ENCODE peak calls at places on chromosome 20, in five cellular contexts. G, U, P, T and L are unnamed samples.
A peak's percentile ranks its signal among the peaks of the same experiment; 100 is the strongest.

GRCh38 chr20:50595988-50596693 is 86.0 kb downstream of the PTPN1 start:
- DNase-seq in G (peak; percentile 40), U (no peak), T (peak; percentile 83), P (no peak), L (no peak)

GRCh38 chr20:63177785-63178444 is 38.0 kb downstream of the YTHDF1 start:
- DNase-seq in P (no peak), U (no peak), G (no peak), T (peak; percentile 82), L (no peak)

GRCh38 chr20:17646901-17647301 is 35.1 kb downstream of the RRBP1 start:
- DNase-seq in P (no peak), T (peak; percentile 56), G (no peak), U (no peak), L (no peak)

GRCh38 chr20:38023181-38024085 is 9.8 kb downstream of the TTI1 start:
- DNase-seq in G (peak; percentile 79), U (no peak), T (peak; percentile 72), P (no peak), L (no peak)

GRCh38 chr20:59164681-59165388 is 1.2 kb downstream of the ZNF831 start:
- DNase-seq in U (no peak), T (no peak), G (no peak), P (no peak), L (no peak)

GRCh38 chr20:17273711-17274110 is 46.9 kb downstream of the PCSK2 start:
- DNase-seq in U (no peak), P (no peak), G (no peak), T (no peak), L (no peak)

GRCh38 chr20:4688342-4688741 is 33.4 kb upstream of the PRND start:
- DNase-seq in U (no peak), G (no peak), T (no peak), P (no peak), L (no peak)

GRCh38 chr20:10023911-10024310 is 10.9 kb upstream of the ANKEF1 start:
- DNase-seq in U (no peak), T (no peak), G (peak; percentile 3), P (no peak), L (no peak)

GRCh38 chr20:59777321-59777705 is 156.1 kb downstream of the SYCP2 start:
- DNase-seq in T (no peak), U (no peak), G (no peak), P (no peak), L (no peak)

GRCh38 chr20:11814276-11814675 is 103.4 kb upstream of the BTBD3 start:
- DNase-seq in P (no peak), U (no peak), G (peak; percentile 95), T (peak; percentile 58), L (no peak)

GRCh38 chr20:63351811-63352591 is 9.1 kb downstream of the CHRNA4 start:
- DNase-seq in P (no peak), G (no peak), U (no peak), T (peak; percentile 85), L (no peak)

GRCh38 chr20:63156221-63156671 is 59.7 kb downstream of the YTHDF1 start:
- DNase-seq in T (peak; percentile 71), G (no peak), U (no peak), P (no peak), L (no peak)

GRCh38 chr20:59785118-59785959 is 148.1 kb downstream of the SYCP2 start:
- DNase-seq in U (no peak), G (no peak), P (no peak), T (no peak), L (no peak)

GRCh38 chr20:53786445-53787267 is 193.0 kb upstream of the ZNF217 start:
- DNase-seq in G (no peak), U (peak; percentile 35), P (no peak), T (no peak), L (no peak)

GRCh38 chr20:58179432-58180099 is 48.9 kb downstream of the ANKRD60 start:
- DNase-seq in P (peak; percentile 49), T (peak; percentile 94), U (no peak), G (peak; percentile 11), L (peak; percentile 85)

GRCh38 chr20:10658876-10659632 is 14.7 kb downstream of the JAG1 start:
- DNase-seq in T (no peak), G (peak; percentile 54), P (no peak), U (no peak), L (no peak)

GRCh38 chr20:23387118-23387443 is 25.1 kb downstream of the GZF1 start:
- DNase-seq in T (no peak), U (no peak), G (no peak), P (no peak), L (no peak)

GRCh38 chr20:54477134-54477533 is 1.7 kb downstream of the DOK5 start:
- DNase-seq in U (no peak), G (no peak), T (no peak), P (no peak), L (no peak)

GRCh38 chr20:36121981-36122930 is 32.3 kb upstream of the EPB41L1 start:
- DNase-seq in U (peak; percentile 74), T (no peak), P (no peak), G (no peak), L (peak; percentile 37)

GRCh38 chr20:50126662-50127061 is 13.7 kb upstream of the UBE2V1 start:
- DNase-seq in U (no peak), T (no peak), P (no peak), G (no peak), L (no peak)

GRCh38 chr20:29878281-29878741 is 1379.2 kb upstream of the DEFB115 start:
- DNase-seq in T (peak; percentile 63), G (no peak), P (no peak), U (no peak), L (no peak)

GRCh38 chr20:15616626-15617025 is 956.6 kb downstream of the KIF16B start:
- DNase-seq in G (no peak), T (peak; percentile 83), U (no peak), P (no peak), L (no peak)

GRCh38 chr20:62549499-62550086 is 73.8 kb upstream of the GATA5 start:
- DNase-seq in G (no peak), U (no peak), P (no peak), T (no peak), L (no peak)

GRCh38 chr20:53736122-53736756 is 142.6 kb upstream of the ZNF217 start:
- DNase-seq in P (no peak), G (peak; percentile 67), U (no peak), T (no peak), L (no peak)

GRCh38 chr20:54054516-54054915 is 15.9 kb downstream of the BCAS1 start:
- DNase-seq in G (no peak), U (no peak), P (peak; percentile 62), T (no peak), L (no peak)

GRCh38 chr20:62117658-62118057 is 4.6 kb upstream of the LSM14B start:
- DNase-seq in U (no peak), T (peak; percentile 66), G (no peak), P (peak; percentile 66), L (no peak)

GRCh38 chr20:12056836-12057235 is 139.1 kb downstream of the BTBD3 start:
- DNase-seq in P (no peak), T (no peak), U (no peak), G (peak; percentile 33), L (no peak)

GRCh38 chr20:53660078-53660909 is 66.7 kb upstream of the ZNF217 start:
- DNase-seq in P (peak; percentile 44), G (no peak), T (peak; percentile 84), U (no peak), L (no peak)

GRCh38 chr20:57188576-57189079 is 77.8 kb downstream of the BMP7 start:
- DNase-seq in T (no peak), P (no peak), G (no peak), U (no peak), L (no peak)

GRCh38 chr20:9838035-9838377 is 870 bp downstream of the PAK5 start:
- DNase-seq in P (no peak), U (no peak), T (peak; percentile 36), G (no peak), L (no peak)

GRCh38 chr20:20612251-20612650 is 100.2 kb downstream of the RALGAPA2 start:
- DNase-seq in U (no peak), P (no peak), G (no peak), T (no peak), L (no peak)

GRCh38 chr20:41249781-41250281 is 67.7 kb downstream of the ZHX3 start:
- DNase-seq in U (no peak), T (peak; percentile 37), G (peak; percentile 47), P (no peak), L (peak; percentile 63)
- H3K4me3 ChIP-seq in U (no peak overlapping the region), T (no peak overlapping the region), G (peak overlapping the region; percentile 15), P (no peak overlapping the region), L (no peak overlapping the region)

DNA sequence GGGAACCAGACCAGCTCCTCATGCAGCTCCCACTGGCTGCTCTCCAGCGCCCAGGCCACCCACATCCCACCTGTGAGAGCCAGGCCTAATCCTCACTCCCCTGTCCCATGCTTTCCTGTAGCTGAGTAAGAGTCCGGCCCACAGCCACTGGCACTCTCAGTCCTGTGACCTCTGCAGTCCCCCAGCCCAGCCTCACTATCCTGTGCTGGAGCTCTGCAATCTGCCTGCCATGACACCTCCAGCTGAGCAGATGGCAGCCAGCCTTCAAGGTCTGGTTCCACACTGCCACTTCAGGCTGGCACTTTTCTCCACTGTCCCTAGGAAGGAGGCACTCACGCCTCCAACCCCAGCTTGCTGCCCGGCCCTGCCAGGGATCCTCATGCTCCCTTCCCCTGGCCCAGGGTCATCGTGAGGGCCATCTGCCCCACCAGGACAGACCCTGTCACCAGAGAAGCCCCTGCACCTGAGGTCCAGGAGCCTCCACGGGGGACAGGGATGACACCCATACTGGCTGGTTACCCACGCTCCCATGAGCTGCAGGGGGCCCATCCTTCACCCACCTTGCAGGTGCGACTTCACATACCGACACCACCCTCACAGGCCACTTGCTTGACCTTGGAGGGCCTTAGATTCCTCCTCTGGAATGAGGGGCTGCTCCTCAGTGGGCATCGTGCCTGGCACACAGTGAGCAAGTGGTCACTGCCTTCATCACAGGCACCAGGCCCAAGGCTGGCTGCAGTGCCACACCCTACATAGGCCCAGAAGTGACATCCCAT is 100.1 kb downstream of the ASXL1 start:
- DNase-seq in T (no peak), U (no peak), G (no peak), P (no peak), L (no peak)
- H3K79me2 ChIP-seq in T (peaks cover 2% of the 10 kb centered on the region), U (no peaks in the 10 kb centered on the region), G (no peaks in the 10 kb centered on the region), P (no peaks in the 10 kb centered on the region), L (no peaks in the 10 kb centered on the region)

DNA sequence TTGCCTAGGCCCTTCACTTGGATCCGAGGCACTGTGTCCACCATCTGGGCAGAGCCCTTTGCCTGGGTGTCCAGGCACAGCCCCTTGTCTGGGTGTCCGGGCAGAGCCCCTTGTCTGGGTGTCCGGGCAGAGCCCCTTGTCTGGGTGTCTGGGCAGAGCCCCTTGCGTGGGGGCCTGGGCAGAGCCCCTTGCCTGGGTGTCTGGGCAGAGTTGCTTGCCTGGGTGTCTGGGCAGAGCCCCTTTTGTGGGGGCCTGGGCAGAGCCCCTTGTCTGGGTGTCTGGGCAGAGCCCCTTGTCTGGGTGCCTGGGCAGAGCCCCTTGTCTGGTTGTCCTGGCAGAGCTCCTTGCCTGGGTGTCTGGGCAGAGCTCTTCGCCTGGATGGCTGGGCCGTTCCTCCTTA is 443.4 kb upstream of the CDH4 start:
- DNase-seq in T (no peak), P (no peak), G (no peak), U (no peak), L (no peak)
- H3K27me3 ChIP-seq in T (no peaks in the 10 kb centered on the region), P (no peaks in the 10 kb centered on the region), G (no peaks in the 10 kb centered on the region), U (no peaks in the 10 kb centered on the region), L (no peaks in the 10 kb centered on the region)

GRCh38 chr20:46342451-46343357 is 34.4 kb upstream of the CDH22 start:
- DNase-seq in G (no peak), U (no peak), T (peak; percentile 45), P (no peak), L (no peak)

GRCh38 chr20:46342045-46342378 is 33.7 kb upstream of the CDH22 start:
- DNase-seq in T (peak; percentile 47), P (no peak), G (no peak), U (no peak), L (no peak)

GRCh38 chr20:46344488-46345162 is 36.3 kb upstream of the CDH22 start:
- DNase-seq in U (no peak), G (no peak), T (peak; percentile 21), P (no peak), L (no peak)

GRCh38 chr20:46341374-46342044 is 33.2 kb upstream of the CDH22 start:
- DNase-seq in T (peak; percentile 41), P (no peak), U (no peak), G (no peak), L (no peak)

GRCh38 chr20:46343358-46344357 is 35.4 kb upstream of the CDH22 start:
- DNase-seq in G (no peak), T (peak; percentile 81), P (no peak), U (no peak), L (peak; percentile 73)
- H3K4me3 ChIP-seq in G (no peak overlapping the region), T (peak overlapping the region; percentile 39), P (no peak overlapping the region), U (no peak overlapping the region), L (peak overlapping the region; percentile 31)